ENCODE peak calls at places on chromosomes 11 and 22, in seven cellular contexts. One of them, this sample, is unnamed.

GRCh38 chr11:102836290-102836875 is 7.0 kb downstream of the MMP3 start:
- DNase-seq in mucosa of descending colon: no peak
- DNase-seq in neural progenitor cell: no peak
- DNase-seq in AG09309: peak; percentile 77
- DNase-seq in lung: no peak
- DNase-seq in left ventricle myocardium inferior: no peak
- DNase-seq in K562: no peak
- DNase-seq in this sample: peak; percentile 53

GRCh38 chr11:84408946-84409411 is 1122.8 kb upstream of the CCDC90B start:
- DNase-seq in mucosa of descending colon: no peak
- DNase-seq in neural progenitor cell: peak; percentile 77
- DNase-seq in AG09309: peak; percentile 32
- DNase-seq in lung: no peak
- DNase-seq in left ventricle myocardium inferior: no peak
- DNase-seq in K562: no peak
- DNase-seq in this sample: no peak

GRCh38 chr11:35061516-35062440 is 77.2 kb upstream of the CD44 start:
- DNase-seq in mucosa of descending colon: no peak
- DNase-seq in neural progenitor cell: no peak
- DNase-seq in AG09309: no peak
- DNase-seq in lung: no peak
- DNase-seq in left ventricle myocardium inferior: no peak
- DNase-seq in K562: no peak
- DNase-seq in this sample: peak; percentile 55

GRCh38 chr11:4891996-4892640 is 10.4 kb downstream of the OR51T1 start:
- DNase-seq in mucosa of descending colon: no peak
- DNase-seq in neural progenitor cell: no peak
- DNase-seq in AG09309: no peak
- DNase-seq in lung: no peak
- DNase-seq in left ventricle myocardium inferior: no peak
- DNase-seq in K562: peak; percentile 22
- DNase-seq in this sample: peak; percentile 80

GRCh38 chr11:1059759-1060158 is 14.9 kb upstream of the MUC2 start:
- DNase-seq in mucosa of descending colon: peak; percentile 28
- DNase-seq in neural progenitor cell: no peak
- DNase-seq in AG09309: no peak
- DNase-seq in lung: no peak
- DNase-seq in left ventricle myocardium inferior: no peak
- DNase-seq in K562: no peak
- DNase-seq in this sample: no peak

GRCh38 chr11:122633219-122633829 is 22.2 kb upstream of the UBASH3B start:
- DNase-seq in mucosa of descending colon: no peak
- DNase-seq in neural progenitor cell: peak; percentile 73
- DNase-seq in AG09309: no peak
- DNase-seq in lung: no peak
- DNase-seq in left ventricle myocardium inferior: peak; percentile 16
- DNase-seq in K562: no peak
- DNase-seq in this sample: peak; percentile 85

GRCh38 chr11:73308003-73308962 is at the start of gene ARHGEF17:
- DNase-seq in mucosa of descending colon: peak; percentile 79
- DNase-seq in neural progenitor cell: peak; percentile 93
- DNase-seq in AG09309: no peak
- DNase-seq in lung: peak; percentile 80
- DNase-seq in left ventricle myocardium inferior: peak; percentile 78
- DNase-seq in K562: peak; percentile 70
- DNase-seq in this sample: peak; percentile 69

GRCh38 chr11:1077417-1078119 is 2.9 kb downstream of the MUC2 start:
- DNase-seq in mucosa of descending colon: peak; percentile 28
- DNase-seq in neural progenitor cell: no peak
- DNase-seq in AG09309: no peak
- DNase-seq in lung: no peak
- DNase-seq in left ventricle myocardium inferior: no peak
- DNase-seq in K562: no peak
- DNase-seq in this sample: no peak

GRCh38 chr11:65107751-65108468 is 3.8 kb upstream of the TM7SF2 start:
- DNase-seq in mucosa of descending colon: no peak
- DNase-seq in neural progenitor cell: no peak
- DNase-seq in AG09309: no peak
- DNase-seq in lung: no peak
- DNase-seq in left ventricle myocardium inferior: no peak
- DNase-seq in K562: no peak
- DNase-seq in this sample: no peak

GRCh38 chr11:134052395-134052987 is 16.4 kb upstream of the JAM3 start:
- DNase-seq in mucosa of descending colon: no peak
- DNase-seq in neural progenitor cell: no peak
- DNase-seq in AG09309: no peak
- DNase-seq in lung: no peak
- DNase-seq in left ventricle myocardium inferior: no peak
- DNase-seq in K562: no peak
- DNase-seq in this sample: no peak

GRCh38 chr11:76243157-76243556 is 36.9 kb upstream of the WNT11 start:
- DNase-seq in mucosa of descending colon: no peak
- DNase-seq in neural progenitor cell: peak; percentile 70
- DNase-seq in AG09309: no peak
- DNase-seq in lung: no peak
- DNase-seq in left ventricle myocardium inferior: no peak
- DNase-seq in K562: no peak
- DNase-seq in this sample: no peak

GRCh38 chr11:6638437-6638836 is 17.2 kb downstream of the DCHS1 start:
- DNase-seq in mucosa of descending colon: no peak
- DNase-seq in neural progenitor cell: no peak
- DNase-seq in AG09309: no peak
- DNase-seq in lung: no peak
- DNase-seq in left ventricle myocardium inferior: no peak
- DNase-seq in K562: no peak
- DNase-seq in this sample: no peak

GRCh38 chr22:31923166-31923565 is 21.2 kb upstream of the YWHAH start:
- DNase-seq in mucosa of descending colon: no peak
- DNase-seq in neural progenitor cell: no peak
- DNase-seq in AG09309: no peak
- DNase-seq in lung: no peak
- DNase-seq in left ventricle myocardium inferior: peak; percentile 35
- DNase-seq in K562: no peak
- DNase-seq in this sample: no peak

GRCh38 chr11:10770626-10771254 is 19.7 kb downstream of the CTR9 start:
- DNase-seq in mucosa of descending colon: peak; percentile 43
- DNase-seq in neural progenitor cell: peak; percentile 64
- DNase-seq in AG09309: no peak
- DNase-seq in lung: no peak
- DNase-seq in left ventricle myocardium inferior: peak; percentile 55
- DNase-seq in K562: peak; percentile 55
- DNase-seq in this sample: peak; percentile 72

DNA sequence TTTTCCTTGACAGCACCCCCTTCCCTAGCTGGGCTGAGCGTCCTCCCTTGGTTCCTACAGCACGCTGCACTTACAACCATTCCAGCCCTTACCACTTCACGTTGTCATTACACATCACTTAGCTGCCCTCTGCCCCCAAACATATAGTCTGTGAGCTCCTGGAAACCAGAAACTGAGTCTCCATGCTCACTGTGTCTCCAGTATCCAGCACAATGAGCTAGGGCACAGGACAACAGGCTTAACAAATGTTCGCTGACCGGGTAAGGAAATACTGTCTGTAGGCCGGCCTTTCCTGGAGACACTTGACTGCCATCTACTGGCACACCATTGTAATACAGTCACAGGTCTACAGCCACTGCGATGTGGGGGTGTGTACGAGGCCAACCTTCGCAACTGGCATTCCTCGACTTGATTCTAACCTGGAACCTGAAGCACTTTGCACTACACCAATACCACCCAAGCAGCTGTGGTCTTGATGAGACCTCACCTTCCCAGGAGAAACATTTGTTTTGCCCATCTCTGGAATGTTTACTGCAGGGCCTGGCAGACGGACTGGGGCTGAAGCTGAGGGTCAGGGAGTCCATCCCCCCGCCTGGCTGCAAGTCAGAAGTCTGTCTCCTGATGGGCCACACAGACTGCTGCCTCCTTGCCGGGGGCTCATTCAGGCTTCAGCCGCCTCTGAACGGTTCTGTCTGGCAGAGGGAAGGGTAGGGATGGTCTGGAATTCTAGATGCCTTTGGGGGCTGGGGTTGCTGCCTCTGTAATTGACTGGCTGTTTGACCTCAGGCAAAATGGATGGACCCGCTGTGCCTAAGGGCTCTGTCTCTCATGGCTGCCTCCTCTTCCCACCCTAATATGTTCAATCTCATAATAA is 72.0 kb downstream of the SYN3 start:
- DNase-seq in mucosa of descending colon: peak; percentile 42
- DNase-seq in neural progenitor cell: peak; percentile 88
- DNase-seq in AG09309: peak; percentile 43
- DNase-seq in lung: peak; percentile 76
- DNase-seq in left ventricle myocardium inferior: peak; percentile 51
- DNase-seq in K562: peak; percentile 67
- DNase-seq in this sample: peak; percentile 23
- H3K4me3 ChIP-seq in mucosa of descending colon: no peak overlapping the region
- H3K4me3 ChIP-seq in neural progenitor cell: no peak overlapping the region
- H3K4me3 ChIP-seq in AG09309: no peak overlapping the region
- H3K4me3 ChIP-seq in lung: no peak overlapping the region
- H3K4me3 ChIP-seq in left ventricle myocardium inferior: no peak overlapping the region
- H3K4me3 ChIP-seq in K562: no peak overlapping the region
- H3K4me3 ChIP-seq in this sample: no peak overlapping the region

GRCh38 chr11:13962562-13963168 is at the start of gene SPON1:
- DNase-seq in mucosa of descending colon: peak; percentile 80
- DNase-seq in neural progenitor cell: peak; percentile 93
- DNase-seq in AG09309: no peak
- DNase-seq in lung: peak; percentile 34
- DNase-seq in left ventricle myocardium inferior: peak; percentile 46
- DNase-seq in K562: no peak
- DNase-seq in this sample: no peak
- H3K4me3 ChIP-seq in mucosa of descending colon: peak within 1 kb of the TSS; percentile 57
- H3K4me3 ChIP-seq in neural progenitor cell: peak within 1 kb of the TSS; percentile 56
- H3K4me3 ChIP-seq in AG09309: no peak within 1 kb of the TSS
- H3K4me3 ChIP-seq in lung: peak within 1 kb of the TSS; percentile 20
- H3K4me3 ChIP-seq in left ventricle myocardium inferior: peak within 1 kb of the TSS; percentile 63
- H3K4me3 ChIP-seq in K562: no peak within 1 kb of the TSS
- H3K4me3 ChIP-seq in this sample: no peak within 1 kb of the TSS

DNA sequence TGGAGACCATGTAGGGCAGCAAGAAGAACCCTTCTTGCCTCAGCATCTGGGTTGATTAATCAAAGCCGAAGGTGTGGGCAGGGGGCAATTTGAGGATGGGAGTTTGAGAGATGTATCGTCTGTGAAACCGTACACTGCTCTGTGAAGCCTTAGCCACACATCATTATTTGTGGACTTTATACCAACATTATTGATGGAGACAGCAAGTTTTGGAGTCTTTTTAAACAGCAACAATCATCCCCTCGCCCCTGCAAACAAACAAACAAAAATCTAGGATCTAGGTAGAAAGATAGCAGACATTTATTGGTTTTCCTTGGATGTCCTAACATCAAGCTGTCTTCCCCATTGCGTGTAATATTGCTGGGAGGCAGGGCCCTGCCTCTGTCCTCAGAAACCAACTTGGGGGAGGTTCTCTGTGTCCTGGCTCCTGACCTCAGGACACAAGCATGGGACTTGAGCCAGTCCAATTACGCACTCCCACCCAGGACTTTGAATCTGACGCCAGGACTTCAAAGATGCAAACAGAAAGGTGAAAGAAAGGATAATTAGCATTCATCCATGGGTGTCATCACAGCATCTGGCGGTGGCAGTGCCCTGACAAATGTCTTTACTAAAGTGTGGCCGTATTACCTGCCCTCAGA is 61.6 kb upstream of the PLET1 start:
- DNase-seq in mucosa of descending colon: no peak
- DNase-seq in neural progenitor cell: no peak
- DNase-seq in AG09309: no peak
- DNase-seq in lung: no peak
- DNase-seq in left ventricle myocardium inferior: no peak
- DNase-seq in K562: no peak
- DNase-seq in this sample: no peak
- H3K4me3 ChIP-seq in mucosa of descending colon: no peak overlapping the region
- H3K4me3 ChIP-seq in neural progenitor cell: no peak overlapping the region
- H3K4me3 ChIP-seq in AG09309: no peak overlapping the region
- H3K4me3 ChIP-seq in lung: no peak overlapping the region
- H3K4me3 ChIP-seq in left ventricle myocardium inferior: no peak overlapping the region
- H3K4me3 ChIP-seq in K562: no peak overlapping the region
- H3K4me3 ChIP-seq in this sample: no peak overlapping the region

DNA sequence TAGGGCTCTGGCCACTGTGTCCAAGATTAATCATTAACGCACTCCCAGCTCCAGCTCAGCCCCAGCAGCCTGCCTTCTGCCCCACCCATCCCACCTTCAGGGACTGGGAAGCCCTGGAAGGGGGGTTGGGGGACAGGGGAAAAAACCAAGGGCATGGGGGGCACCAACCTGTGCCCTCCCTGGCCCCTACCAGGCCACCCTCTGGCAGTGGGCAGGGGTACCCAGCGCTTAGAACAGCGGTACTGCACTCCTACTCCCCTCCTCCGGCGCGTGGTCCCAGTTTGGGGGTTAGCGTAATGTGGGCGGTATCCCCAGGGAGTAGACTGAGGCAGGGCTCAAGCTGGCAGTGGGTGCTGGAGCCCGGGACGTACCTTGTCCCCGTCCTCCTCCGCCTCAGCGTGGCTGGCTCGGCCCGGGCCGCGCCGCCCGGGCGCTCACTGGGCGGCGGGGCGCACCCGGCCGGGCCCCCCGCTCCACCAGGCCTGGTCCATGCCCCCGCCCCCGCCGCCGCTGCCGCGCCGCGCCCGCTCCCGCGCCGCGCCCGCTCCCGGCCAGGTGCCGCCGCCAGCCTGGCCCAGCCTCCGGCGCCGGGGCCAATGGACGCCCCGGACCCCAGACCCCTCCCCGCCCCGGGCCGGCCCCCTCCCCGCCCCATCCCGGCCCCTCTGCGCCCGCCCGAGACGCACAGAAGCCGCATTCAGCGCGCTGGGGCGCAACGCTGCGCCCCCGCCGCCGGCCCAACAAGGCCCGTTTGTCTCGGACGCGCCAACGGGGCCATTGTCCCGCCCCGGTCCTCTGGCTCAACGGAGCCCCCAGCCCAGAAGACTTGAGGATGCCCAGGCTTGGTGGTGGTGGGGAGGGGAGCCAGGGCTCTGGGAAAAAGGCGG is at the start of gene GAL3ST1:
- DNase-seq in mucosa of descending colon: peak; percentile 79
- DNase-seq in neural progenitor cell: peak; percentile 80
- DNase-seq in AG09309: no peak
- DNase-seq in lung: no peak
- DNase-seq in left ventricle myocardium inferior: no peak
- DNase-seq in K562: no peak
- DNase-seq in this sample: no peak
- H3K4me3 ChIP-seq in mucosa of descending colon: peak within 1 kb of the TSS; percentile 9
- H3K4me3 ChIP-seq in neural progenitor cell: peak within 1 kb of the TSS; percentile 70
- H3K4me3 ChIP-seq in AG09309: no peak within 1 kb of the TSS
- H3K4me3 ChIP-seq in lung: no peak within 1 kb of the TSS
- H3K4me3 ChIP-seq in left ventricle myocardium inferior: peak within 1 kb of the TSS; percentile 32
- H3K4me3 ChIP-seq in K562: no peak within 1 kb of the TSS
- H3K4me3 ChIP-seq in this sample: no peak within 1 kb of the TSS

DNA sequence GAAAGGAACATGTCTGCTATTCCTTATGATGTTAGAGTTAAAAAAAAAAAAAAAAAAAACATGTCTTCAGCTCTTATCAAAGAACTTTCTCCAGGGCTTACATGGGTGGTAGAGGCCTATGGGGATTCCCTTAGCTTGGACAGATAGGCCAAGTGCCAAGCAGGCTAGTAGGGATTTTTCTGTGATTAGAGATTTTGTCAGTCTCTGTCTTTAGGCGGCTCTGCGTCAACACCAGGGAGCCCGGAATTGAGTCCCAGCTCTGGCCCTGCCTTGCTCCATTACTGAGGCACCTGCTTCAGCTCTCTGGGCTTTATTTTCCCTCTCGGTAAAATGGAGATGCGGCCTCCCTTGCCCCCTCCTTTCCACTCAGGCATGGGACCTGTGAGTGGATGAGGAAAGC is 13.1 kb downstream of the CRY2 start:
- DNase-seq in mucosa of descending colon: no peak
- DNase-seq in neural progenitor cell: no peak
- DNase-seq in AG09309: no peak
- DNase-seq in lung: no peak
- DNase-seq in left ventricle myocardium inferior: no peak
- DNase-seq in K562: no peak
- DNase-seq in this sample: no peak
- H3K4me3 ChIP-seq in mucosa of descending colon: no peak overlapping the region
- H3K4me3 ChIP-seq in neural progenitor cell: no peak overlapping the region
- H3K4me3 ChIP-seq in AG09309: no peak overlapping the region
- H3K4me3 ChIP-seq in lung: no peak overlapping the region
- H3K4me3 ChIP-seq in left ventricle myocardium inferior: no peak overlapping the region
- H3K4me3 ChIP-seq in K562: no peak overlapping the region
- H3K4me3 ChIP-seq in this sample: no peak overlapping the region

This sample was measured in PC-3.